ENCODE peak calls at places on chromosomes 12 and 14, in four cellular contexts. T is mammary epithelial cell, Z is MM.1S, M is tibial nerve. I is an unnamed sample.

GRCh38 chr12:13044859-13045384 is 741 bp downstream of the FAM234B start:
- DNase-seq in T (peak; percentile 23), Z (no peak), M (no peak), I (no peak)

GRCh38 chr12:124741211-124741610 is 122.5 kb downstream of the SCARB1 start:
- DNase-seq in T (no peak), Z (no peak), M (no peak), I (no peak)

GRCh38 chr14:106652494-106652893 is 1126.1 kb downstream of the TMEM121 start:
- DNase-seq in T (peak; percentile 25), Z (no peak), M (no peak), I (no peak)

GRCh38 chr12:20629414-20630156 is 65.5 kb upstream of the SLCO1C1 start:
- DNase-seq in T (no peak), Z (peak; percentile 73), M (no peak), I (peak; percentile 23)

GRCh38 chr14:99321955-99322730 is 50.1 kb upstream of the BCL11B start:
- DNase-seq in T (no peak), Z (no peak), M (no peak), I (no peak)

GRCh38 chr14:77040995-77041744 is 12.7 kb upstream of the IRF2BPL start:
- DNase-seq in T (no peak), Z (no peak), M (no peak), I (peak; percentile 35)

GRCh38 chr14:77598366-77599050 is 17.9 kb downstream of the SPTLC2 start:
- DNase-seq in T (no peak), Z (peak; percentile 14), M (no peak), I (no peak)

GRCh38 chr12:25546318-25546717 is 6.8 kb downstream of the LMNTD1 start:
- DNase-seq in T (no peak), Z (no peak), M (no peak), I (no peak)

GRCh38 chr12:27260746-27261145 is 16.7 kb downstream of the STK38L start:
- DNase-seq in T (peak; percentile 29), Z (no peak), M (no peak), I (no peak)

GRCh38 chr14:70871001-70871400 is 36.3 kb upstream of the PCNX1 start:
- DNase-seq in T (no peak), Z (no peak), M (no peak), I (no peak)

GRCh38 chr12:52032431-52032796 is 18.8 kb upstream of the NR4A1 start:
- DNase-seq in T (peak; percentile 43), Z (no peak), M (peak; percentile 80), I (peak; percentile 64)

GRCh38 chr12:124680863-124681778 is 113.7 kb upstream of the NCOR2 start:
- DNase-seq in T (peak; percentile 97), Z (no peak), M (peak; percentile 58), I (no peak)

GRCh38 chr12:129081755-129082250 is 228.5 kb downstream of the GLT1D1 start:
- DNase-seq in T (no peak), Z (no peak), M (no peak), I (no peak)

GRCh38 chr12:128572311-128572810 is 251.4 kb downstream of the SLC15A4 start:
- DNase-seq in T (no peak), Z (no peak), M (no peak), I (no peak)

GRCh38 chr12:121013715-121014114 is 2.6 kb downstream of the C12orf43 start:
- DNase-seq in T (no peak), Z (no peak), M (no peak), I (no peak)

GRCh38 chr12:121010860-121011259 is 5.4 kb downstream of the C12orf43 start:
- DNase-seq in T (no peak), Z (no peak), M (no peak), I (no peak)

GRCh38 chr12:121008347-121009098 is 7.8 kb downstream of the C12orf43 start:
- DNase-seq in T (no peak), Z (no peak), M (no peak), I (no peak)

GRCh38 chr12:121011820-121012219 is 4.5 kb downstream of the C12orf43 start:
- DNase-seq in T (no peak), Z (no peak), M (no peak), I (no peak)

DNA sequence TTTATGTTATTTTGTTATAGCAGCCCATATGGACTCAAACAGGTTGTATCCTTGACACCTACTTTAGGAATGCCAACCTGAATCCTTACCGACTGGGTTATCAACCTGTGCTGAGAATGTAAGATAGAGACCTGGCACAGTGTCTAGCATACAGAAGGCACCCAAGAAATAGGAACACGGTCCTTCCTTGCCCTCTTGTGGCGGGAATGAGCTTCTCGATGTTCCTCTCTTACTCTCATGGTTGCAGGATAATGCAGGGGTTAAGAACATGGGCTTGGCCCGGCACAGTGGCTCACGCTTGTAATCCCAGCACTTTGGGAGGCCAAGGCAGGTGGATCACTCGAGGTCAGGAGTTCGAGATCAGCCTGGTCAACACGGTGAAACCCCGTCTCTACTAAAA is 6.5 kb downstream of the C12orf43 start:
- DNase-seq in T (peak; percentile 38), Z (no peak), M (no peak), I (no peak)
- TF ChIP-seq CTCF in T (peak; percentile 60), Z (no peak), M (no peak), I (peak; percentile 46)

GRCh38 chr12:64103821-64104220 is 118.3 kb downstream of the KICS2 start:
- DNase-seq in T (peak; percentile 19), Z (no peak), M (no peak), I (no peak)

GRCh38 chr12:64099430-64099829 is 122.7 kb downstream of the KICS2 start:
- DNase-seq in T (peak; percentile 38), Z (no peak), M (no peak), I (no peak)

GRCh38 chr12:64102339-64102738 is 119.8 kb downstream of the KICS2 start:
- DNase-seq in T (peak; percentile 84), Z (no peak), M (no peak), I (no peak)

GRCh38 chr12:64097346-64098105 is 124.6 kb downstream of the KICS2 start:
- DNase-seq in T (no peak), Z (no peak), M (no peak), I (no peak)

DNA sequence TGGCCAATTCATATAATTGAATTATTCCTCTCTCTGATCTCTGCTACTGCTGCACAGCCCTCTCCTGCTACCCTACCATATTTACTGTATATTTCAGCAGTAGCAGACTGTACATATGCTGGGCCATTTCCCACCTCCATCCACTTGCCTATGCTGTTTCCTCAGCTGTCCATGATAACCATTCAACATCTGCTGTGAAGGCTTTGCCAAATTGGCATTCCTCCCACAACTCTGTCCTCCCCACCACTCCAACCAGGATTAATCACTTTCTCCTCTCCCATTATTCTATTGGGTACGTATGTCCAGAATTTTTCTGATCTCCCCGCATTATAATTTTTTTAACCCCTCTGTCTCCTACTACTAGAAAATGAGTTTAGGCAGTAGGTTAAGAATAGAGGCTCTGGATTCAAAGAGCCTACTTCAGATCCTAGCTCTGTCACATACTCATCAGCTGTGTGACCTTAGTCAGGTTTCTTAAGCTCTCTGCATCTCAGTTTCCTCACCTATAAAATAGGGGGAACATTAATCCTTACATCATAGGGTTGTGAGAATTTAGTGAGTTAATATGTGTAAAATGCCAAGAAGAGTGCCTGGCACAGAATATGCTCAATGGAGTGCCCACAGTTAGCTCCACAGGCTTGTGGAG is 123.3 kb downstream of the KICS2 start:
- DNase-seq in T (no peak), Z (no peak), M (no peak), I (no peak)
- H3K27ac ChIP-seq in T (no peak overlapping the region), Z (no peak overlapping the region), M (no peak overlapping the region), I (no peak overlapping the region)

GRCh38 chr14:103657466-103657865 is 28.5 kb downstream of the KLC1 start:
- DNase-seq in T (no peak), Z (no peak), M (no peak), I (no peak)

GRCh38 chr14:103662591-103662990 is 33.6 kb downstream of the KLC1 start:
- DNase-seq in T (no peak), Z (no peak), M (no peak), I (no peak)

GRCh38 chr14:103662029-103662428 is 33.0 kb downstream of the KLC1 start:
- DNase-seq in T (no peak), Z (no peak), M (no peak), I (no peak)

GRCh38 chr14:103656758-103657133 is 27.7 kb downstream of the KLC1 start:
- DNase-seq in T (no peak), Z (no peak), M (no peak), I (no peak)

DNA sequence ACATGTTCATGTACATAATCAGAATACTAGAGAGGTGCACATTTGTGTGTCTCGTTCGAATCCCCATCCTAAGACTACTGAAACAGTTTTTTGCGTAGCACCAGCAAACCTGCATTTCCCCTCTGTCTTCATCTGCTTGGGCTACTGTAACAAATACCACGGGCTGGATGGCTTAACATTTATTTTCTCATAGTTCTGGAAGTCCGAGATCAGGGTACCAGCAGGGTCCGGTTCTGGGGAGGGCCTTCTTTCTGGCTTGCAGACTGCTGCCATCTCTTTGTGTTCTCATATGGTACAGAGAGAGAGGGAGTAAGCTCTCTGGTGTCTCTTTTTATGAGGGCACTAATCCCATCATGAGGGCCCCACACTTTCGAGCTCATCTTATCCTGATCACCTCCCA is 30.6 kb downstream of the KLC1 start:
- DNase-seq in T (no peak), Z (no peak), M (no peak), I (no peak)
- H3K36me3 ChIP-seq in T (peaks cover 39% of the 10 kb centered on the region), Z (peaks cover 2% of the 10 kb centered on the region), M (peaks cover 40% of the 10 kb centered on the region), I (peaks cover 18% of the 10 kb centered on the region)

GRCh38 chr14:33009673-33010072 is 71.0 kb downstream of the NPAS3 start:
- DNase-seq in T (no peak), Z (no peak), M (no peak), I (no peak)
- TF ChIP-seq CTCF in T (no peak), Z (no peak), M (no peak), I (no peak)

GRCh38 chr12:2410490-2410889 is 357.7 kb downstream of the CACNA1C start:
- DNase-seq in T (no peak), Z (no peak), M (no peak), I (no peak)

GRCh38 chr12:2412305-2412643 is 359.5 kb downstream of the CACNA1C start:
- DNase-seq in T (no peak), Z (no peak), M (no peak), I (no peak)

GRCh38 chr12:2411586-2412304 is 359.0 kb downstream of the CACNA1C start:
- DNase-seq in T (no peak), Z (no peak), M (no peak), I (no peak)

GRCh38 chr12:2409656-2410265 is 357.0 kb downstream of the CACNA1C start:
- DNase-seq in T (no peak), Z (no peak), M (no peak), I (no peak)

GRCh38 chr12:2411011-2411410 is 358.2 kb downstream of the CACNA1C start:
- DNase-seq in T (no peak), Z (no peak), M (no peak), I (no peak)
- H3K27ac ChIP-seq in T (no peak overlapping the region), Z (no peak overlapping the region), M (no peak overlapping the region), I (no peak overlapping the region)

GRCh38 chr12:117148642-117149041 is 41.6 kb downstream of the FBXO21 start:
- DNase-seq in T (no peak), Z (no peak), M (no peak), I (no peak)

GRCh38 chr12:117152793-117153775 is 37.2 kb downstream of the FBXO21 start:
- DNase-seq in T (no peak), Z (no peak), M (no peak), I (no peak)

GRCh38 chr12:117147639-117148038 is 42.6 kb downstream of the FBXO21 start:
- DNase-seq in T (no peak), Z (no peak), M (no peak), I (no peak)

GRCh38 chr12:117155278-117156060 is 34.8 kb downstream of the FBXO21 start:
- DNase-seq in T (peak; percentile 80), Z (peak; percentile 52), M (no peak), I (peak; percentile 75)

GRCh38 chr12:117151195-117152031 is 38.9 kb downstream of the FBXO21 start:
- DNase-seq in T (no peak), Z (no peak), M (peak; percentile 55), I (peak; percentile 65)
- H3K36me3 ChIP-seq in T (peaks cover 10% of the 10 kb centered on the region), Z (no peaks in the 10 kb centered on the region), M (peaks cover 13% of the 10 kb centered on the region), I (peaks cover 20% of the 10 kb centered on the region)

GRCh38 chr12:102958073-102958829 is 777 bp downstream of the ASCL1 start:
- DNase-seq in T (peak; percentile 25), Z (peak; percentile 70), M (no peak), I (no peak)
- TF ChIP-seq CTCF in T (no peak), Z (no peak), M (no peak), I (no peak)